ENCODE peak calls at places on chromosome 7, in five cellular contexts. One of them, this sample, is unnamed.
A peak's percentile ranks its signal among the peaks of the same experiment; 100 is the strongest.

GRCh38 chr7:45136106-45137060 is 21.2 kb upstream of the RAMP3 start:
- DNase-seq in GM13977: peak; percentile 88
- DNase-seq in NCI-H345: peak; percentile 65
- DNase-seq in brain pericyte: no peak
- DNase-seq in AG09309: peak; percentile 34
- DNase-seq in this sample: peak; percentile 61

GRCh38 chr7:25314094-25314708 is 85.9 kb upstream of the NPVF start:
- DNase-seq in GM13977: no peak
- DNase-seq in NCI-H345: no peak
- DNase-seq in brain pericyte: no peak
- DNase-seq in AG09309: no peak
- DNase-seq in this sample: no peak

GRCh38 chr7:25240340-25240739 is 12.1 kb upstream of the NPVF start:
- DNase-seq in GM13977: no peak
- DNase-seq in NCI-H345: no peak
- DNase-seq in brain pericyte: no peak
- DNase-seq in AG09309: no peak
- DNase-seq in this sample: no peak

GRCh38 chr7:157273208-157274202 is 63.3 kb upstream of the DNAJB6 start:
- DNase-seq in GM13977: peak; percentile 91
- DNase-seq in NCI-H345: peak; percentile 42
- DNase-seq in brain pericyte: peak; percentile 26
- DNase-seq in AG09309: no peak
- DNase-seq in this sample: no peak

GRCh38 chr7:91165846-91166230 is 98.4 kb upstream of the FZD1 start:
- DNase-seq in GM13977: no peak
- DNase-seq in NCI-H345: no peak
- DNase-seq in brain pericyte: no peak
- DNase-seq in AG09309: no peak
- DNase-seq in this sample: no peak

GRCh38 chr7:151742713-151743480 is 134.0 kb downstream of the PRKAG2 start:
- DNase-seq in GM13977: peak; percentile 52
- DNase-seq in NCI-H345: no peak
- DNase-seq in brain pericyte: no peak
- DNase-seq in AG09309: no peak
- DNase-seq in this sample: no peak

GRCh38 chr7:3461923-3462322 is 160.9 kb downstream of the SDK1 start:
- DNase-seq in GM13977: no peak
- DNase-seq in NCI-H345: no peak
- DNase-seq in brain pericyte: no peak
- DNase-seq in AG09309: no peak
- DNase-seq in this sample: no peak

GRCh38 chr7:1536105-1536767 is 5.7 kb downstream of the MAFK start:
- DNase-seq in GM13977: no peak
- DNase-seq in NCI-H345: no peak
- DNase-seq in brain pericyte: no peak
- DNase-seq in AG09309: no peak
- DNase-seq in this sample: no peak

GRCh38 chr7:143415696-143416095 is 7.0 kb upstream of the EPHA1 start:
- DNase-seq in GM13977: no peak
- DNase-seq in NCI-H345: no peak
- DNase-seq in brain pericyte: no peak
- DNase-seq in AG09309: no peak
- DNase-seq in this sample: no peak

GRCh38 chr7:51080622-51081269 is 235.9 kb downstream of the COBL start:
- DNase-seq in GM13977: no peak
- DNase-seq in NCI-H345: no peak
- DNase-seq in brain pericyte: no peak
- DNase-seq in AG09309: no peak
- DNase-seq in this sample: no peak

GRCh38 chr7:158399762-158400161 is 187.9 kb downstream of the PTPRN2 start:
- DNase-seq in GM13977: no peak
- DNase-seq in NCI-H345: no peak
- DNase-seq in brain pericyte: no peak
- DNase-seq in AG09309: no peak
- DNase-seq in this sample: no peak

GRCh38 chr7:41796331-41796730 is 93.4 kb upstream of the INHBA start:
- DNase-seq in GM13977: no peak
- DNase-seq in NCI-H345: no peak
- DNase-seq in brain pericyte: no peak
- DNase-seq in AG09309: no peak
- DNase-seq in this sample: no peak

GRCh38 chr7:156544919-156545715 is 95.5 kb upstream of the RNF32 start:
- DNase-seq in GM13977: no peak
- DNase-seq in NCI-H345: no peak
- DNase-seq in brain pericyte: no peak
- DNase-seq in AG09309: no peak
- DNase-seq in this sample: no peak

GRCh38 chr7:128251337-128251736 is 10.3 kb downstream of the LEP start:
- DNase-seq in GM13977: no peak
- DNase-seq in NCI-H345: no peak
- DNase-seq in brain pericyte: no peak
- DNase-seq in AG09309: no peak
- DNase-seq in this sample: no peak

GRCh38 chr7:155713382-155713781 is 68.9 kb downstream of the RBM33 start:
- DNase-seq in GM13977: no peak
- DNase-seq in NCI-H345: no peak
- DNase-seq in brain pericyte: no peak
- DNase-seq in AG09309: no peak
- DNase-seq in this sample: no peak

GRCh38 chr7:128322040-128322643 is 21.6 kb downstream of the RBM28 start:
- DNase-seq in GM13977: no peak
- DNase-seq in NCI-H345: peak; percentile 27
- DNase-seq in brain pericyte: no peak
- DNase-seq in AG09309: peak; percentile 24
- DNase-seq in this sample: peak; percentile 14

GRCh38 chr7:125568799-125569198 is 639.2 kb upstream of the POT1 start:
- DNase-seq in GM13977: peak; percentile 14
- DNase-seq in NCI-H345: no peak
- DNase-seq in brain pericyte: no peak
- DNase-seq in AG09309: no peak
- DNase-seq in this sample: no peak

This sample was measured in SK-N-MC.